ENCODE peak calls at places on chromosomes 2 and 18, in five cellular contexts. One of them, this sample, is unnamed.

GRCh38 chr2:24972315-24972958 is 682 bp upstream of the DNAJC27 start:
- DNase-seq in HepG2: peak; percentile 30
- DNase-seq in IMR-90: no peak
- DNase-seq in H1: no peak
- DNase-seq in K562: no peak
- DNase-seq in this sample: peak; percentile 49

GRCh38 chr2:101395545-101396351 is 8.4 kb upstream of the CREG2 start:
- DNase-seq in H1: no peak
- DNase-seq in K562: no peak
- DNase-seq in HepG2: no peak
- DNase-seq in IMR-90: peak; percentile 17
- DNase-seq in this sample: no peak

GRCh38 chr2:20428717-20429490 is 18.0 kb upstream of the RHOB start:
- DNase-seq in HepG2: no peak
- DNase-seq in K562: no peak
- DNase-seq in H1: no peak
- DNase-seq in IMR-90: no peak
- DNase-seq in this sample: no peak

GRCh38 chr2:85221291-85221690 is 88.1 kb downstream of the TCF7L1 start:
- DNase-seq in H1: no peak
- DNase-seq in K562: no peak
- DNase-seq in IMR-90: peak; percentile 24
- DNase-seq in HepG2: no peak
- DNase-seq in this sample: no peak

GRCh38 chr2:170224692-170225091 is 46.7 kb downstream of the MYO3B start:
- DNase-seq in K562: no peak
- DNase-seq in IMR-90: no peak
- DNase-seq in HepG2: no peak
- DNase-seq in H1: no peak
- DNase-seq in this sample: no peak

GRCh38 chr2:74252862-74253261 is 54.4 kb downstream of the MTHFD2 start:
- DNase-seq in IMR-90: no peak
- DNase-seq in HepG2: no peak
- DNase-seq in H1: no peak
- DNase-seq in K562: no peak
- DNase-seq in this sample: no peak

GRCh38 chr2:119253114-119253702 is 29.6 kb downstream of the STEAP3 start:
- DNase-seq in K562: no peak
- DNase-seq in HepG2: no peak
- DNase-seq in IMR-90: peak; percentile 79
- DNase-seq in H1: no peak
- DNase-seq in this sample: no peak

GRCh38 chr18:49647496-49648168 is 85.8 kb downstream of the LIPG start:
- DNase-seq in H1: no peak
- DNase-seq in K562: no peak
- DNase-seq in IMR-90: peak; percentile 69
- DNase-seq in HepG2: no peak
- DNase-seq in this sample: no peak

GRCh38 chr2:209830722-209831465 is 59.3 kb downstream of the UNC80 start:
- DNase-seq in IMR-90: no peak
- DNase-seq in K562: no peak
- DNase-seq in H1: no peak
- DNase-seq in HepG2: no peak
- DNase-seq in this sample: no peak

GRCh38 chr2:75238670-75239330 is 39.5 kb upstream of the TACR1 start:
- DNase-seq in K562: no peak
- DNase-seq in IMR-90: peak; percentile 93
- DNase-seq in H1: no peak
- DNase-seq in HepG2: no peak
- DNase-seq in this sample: peak; percentile 93

GRCh38 chr2:44168684-44169154 is at the start of gene PPM1B:
- DNase-seq in IMR-90: no peak
- DNase-seq in H1: peak; percentile 99
- DNase-seq in K562: peak; percentile 98
- DNase-seq in HepG2: no peak
- DNase-seq in this sample: no peak

GRCh38 chr2:196927318-196928225 is 1.1 kb upstream of the PGAP1 start:
- DNase-seq in IMR-90: peak; percentile 85
- DNase-seq in HepG2: peak; percentile 57
- DNase-seq in K562: no peak
- DNase-seq in H1: no peak
- DNase-seq in this sample: peak; percentile 29

GRCh38 chr18:39635192-39635591 is 2069.6 kb upstream of the CELF4 start:
- DNase-seq in HepG2: no peak
- DNase-seq in K562: no peak
- DNase-seq in H1: no peak
- DNase-seq in IMR-90: no peak
- DNase-seq in this sample: no peak

GRCh38 chr2:233026211-233026813 is 6.2 kb upstream of the NEU2 start:
- DNase-seq in IMR-90: peak; percentile 50
- DNase-seq in K562: no peak
- DNase-seq in HepG2: no peak
- DNase-seq in H1: no peak
- DNase-seq in this sample: no peak

GRCh38 chr18:3383381-3383915 is 66.5 kb upstream of the TGIF1 start:
- DNase-seq in K562: no peak
- DNase-seq in HepG2: no peak
- DNase-seq in H1: no peak
- DNase-seq in IMR-90: no peak
- DNase-seq in this sample: peak; percentile 80

GRCh38 chr2:142127248-142127647 is 3.6 kb downstream of the LRP1B start:
- DNase-seq in IMR-90: no peak
- DNase-seq in HepG2: no peak
- DNase-seq in H1: no peak
- DNase-seq in K562: no peak
- DNase-seq in this sample: no peak

GRCh38 chr18:57728941-57729511 is 74.1 kb downstream of the ATP8B1 start:
- DNase-seq in IMR-90: peak; percentile 56
- DNase-seq in K562: no peak
- DNase-seq in HepG2: no peak
- DNase-seq in H1: no peak
- DNase-seq in this sample: peak; percentile 48

GRCh38 chr18:8623549-8624106 is 14.4 kb downstream of the RAB12 start:
- DNase-seq in IMR-90: no peak
- DNase-seq in HepG2: no peak
- DNase-seq in K562: no peak
- DNase-seq in H1: no peak
- DNase-seq in this sample: no peak

GRCh38 chr2:18855027-18855426 is 265.7 kb upstream of the NT5C1B start:
- DNase-seq in K562: no peak
- DNase-seq in HepG2: peak; percentile 15
- DNase-seq in H1: no peak
- DNase-seq in IMR-90: peak; percentile 22
- DNase-seq in this sample: peak; percentile 27

GRCh38 chr2:112147382-112147781 is 9.2 kb downstream of the FBLN7 start:
- DNase-seq in IMR-90: no peak
- DNase-seq in H1: no peak
- DNase-seq in HepG2: no peak
- DNase-seq in K562: no peak
- DNase-seq in this sample: no peak

GRCh38 chr2:69694894-69695849 is 46.8 kb upstream of the ANXA4 start:
- DNase-seq in K562: no peak
- DNase-seq in H1: no peak
- DNase-seq in IMR-90: peak; percentile 91
- DNase-seq in HepG2: peak; percentile 77
- DNase-seq in this sample: no peak

GRCh38 chr2:207093234-207093633 is 72.5 kb downstream of the KLF7 start:
- DNase-seq in HepG2: no peak
- DNase-seq in K562: no peak
- DNase-seq in H1: no peak
- DNase-seq in IMR-90: no peak
- DNase-seq in this sample: no peak

GRCh38 chr2:42364653-42365052 is 3.6 kb upstream of the COX7A2L start:
- DNase-seq in IMR-90: no peak
- DNase-seq in HepG2: no peak
- DNase-seq in K562: no peak
- DNase-seq in H1: no peak
- DNase-seq in this sample: no peak

GRCh38 chr2:236527198-236527640 is 42.4 kb upstream of the ACKR3 start:
- DNase-seq in H1: no peak
- DNase-seq in HepG2: no peak
- DNase-seq in K562: no peak
- DNase-seq in IMR-90: no peak
- DNase-seq in this sample: no peak

GRCh38 chr2:235935773-235936172 is 232.4 kb downstream of the GBX2 start:
- DNase-seq in H1: no peak
- DNase-seq in HepG2: no peak
- DNase-seq in K562: no peak
- DNase-seq in IMR-90: no peak
- DNase-seq in this sample: no peak

GRCh38 chr2:105787376-105788318 is 42.9 kb downstream of the NCK2 start:
- DNase-seq in IMR-90: no peak
- DNase-seq in H1: no peak
- DNase-seq in K562: peak; percentile 43
- DNase-seq in HepG2: no peak
- DNase-seq in this sample: no peak

GRCh38 chr2:32002406-32002805 is 8.4 kb downstream of the MEMO1 start:
- DNase-seq in IMR-90: no peak
- DNase-seq in H1: no peak
- DNase-seq in K562: no peak
- DNase-seq in HepG2: no peak
- DNase-seq in this sample: no peak

GRCh38 chr2:232444409-232445148 is 11.4 kb upstream of the ALPI start:
- DNase-seq in K562: peak; percentile 65
- DNase-seq in HepG2: peak; percentile 56
- DNase-seq in H1: peak; percentile 44
- DNase-seq in IMR-90: peak; percentile 50
- DNase-seq in this sample: peak; percentile 85

GRCh38 chr2:219912530-219912929 is 285.1 kb downstream of the SLC4A3 start:
- DNase-seq in HepG2: no peak
- DNase-seq in H1: no peak
- DNase-seq in K562: no peak
- DNase-seq in IMR-90: peak; percentile 62
- DNase-seq in this sample: no peak

GRCh38 chr18:46152436-46152807 is 48.2 kb downstream of the HAUS1 start:
- DNase-seq in H1: no peak
- DNase-seq in HepG2: no peak
- DNase-seq in IMR-90: peak; percentile 83
- DNase-seq in K562: no peak
- DNase-seq in this sample: no peak

GRCh38 chr2:79359419-79359818 is 153.4 kb upstream of the CTNNA2 start:
- DNase-seq in HepG2: no peak
- DNase-seq in K562: no peak
- DNase-seq in H1: no peak
- DNase-seq in IMR-90: no peak
- DNase-seq in this sample: no peak

DNA sequence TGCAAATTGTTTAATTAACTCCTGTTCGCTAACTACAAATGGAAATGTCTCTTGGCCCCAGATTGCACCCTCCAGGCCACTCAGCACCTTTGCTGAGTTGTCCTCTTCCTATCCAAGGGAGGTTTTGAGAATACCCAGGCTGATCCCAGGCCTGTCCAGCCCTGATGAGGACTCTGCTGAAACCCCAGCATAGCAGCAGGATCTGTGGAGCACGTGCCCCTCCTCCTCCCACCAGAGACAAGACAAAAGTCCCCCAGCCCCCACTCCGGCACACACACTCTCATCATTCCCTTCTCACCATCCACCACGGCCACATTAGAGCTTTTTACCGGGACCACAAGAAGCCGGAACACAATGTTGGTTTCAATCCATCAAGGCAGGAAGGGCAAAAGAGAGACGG is 150.0 kb downstream of the TNS1 start:
- DNase-seq in H1: no peak
- DNase-seq in IMR-90: no peak
- DNase-seq in HepG2: no peak
- DNase-seq in K562: no peak
- DNase-seq in this sample: no peak
- TF ChIP-seq MAFK in H1: no peak
- TF ChIP-seq MAFK in IMR-90: no peak
- TF ChIP-seq MAFK in HepG2: no peak
- TF ChIP-seq MAFK in K562: no peak
- TF ChIP-seq MAFK in this sample: no peak

GRCh38 chr2:159982842-159983785 is 79.3 kb downstream of the PLA2R1 start:
- DNase-seq in H1: no peak
- DNase-seq in IMR-90: peak; percentile 48
- DNase-seq in HepG2: no peak
- DNase-seq in K562: no peak
- DNase-seq in this sample: no peak
- TF ChIP-seq MAFK in H1: no peak
- TF ChIP-seq MAFK in IMR-90: no peak
- TF ChIP-seq MAFK in HepG2: no peak
- TF ChIP-seq MAFK in K562: no peak
- TF ChIP-seq MAFK in this sample: no peak

GRCh38 chr2:234731236-234731635 is 220.6 kb upstream of the SH3BP4 start:
- DNase-seq in HepG2: no peak
- DNase-seq in K562: no peak
- DNase-seq in H1: no peak
- DNase-seq in IMR-90: no peak
- DNase-seq in this sample: no peak
- TF ChIP-seq MAFK in HepG2: no peak
- TF ChIP-seq MAFK in K562: no peak
- TF ChIP-seq MAFK in H1: no peak
- TF ChIP-seq MAFK in IMR-90: no peak
- TF ChIP-seq MAFK in this sample: no peak

DNA sequence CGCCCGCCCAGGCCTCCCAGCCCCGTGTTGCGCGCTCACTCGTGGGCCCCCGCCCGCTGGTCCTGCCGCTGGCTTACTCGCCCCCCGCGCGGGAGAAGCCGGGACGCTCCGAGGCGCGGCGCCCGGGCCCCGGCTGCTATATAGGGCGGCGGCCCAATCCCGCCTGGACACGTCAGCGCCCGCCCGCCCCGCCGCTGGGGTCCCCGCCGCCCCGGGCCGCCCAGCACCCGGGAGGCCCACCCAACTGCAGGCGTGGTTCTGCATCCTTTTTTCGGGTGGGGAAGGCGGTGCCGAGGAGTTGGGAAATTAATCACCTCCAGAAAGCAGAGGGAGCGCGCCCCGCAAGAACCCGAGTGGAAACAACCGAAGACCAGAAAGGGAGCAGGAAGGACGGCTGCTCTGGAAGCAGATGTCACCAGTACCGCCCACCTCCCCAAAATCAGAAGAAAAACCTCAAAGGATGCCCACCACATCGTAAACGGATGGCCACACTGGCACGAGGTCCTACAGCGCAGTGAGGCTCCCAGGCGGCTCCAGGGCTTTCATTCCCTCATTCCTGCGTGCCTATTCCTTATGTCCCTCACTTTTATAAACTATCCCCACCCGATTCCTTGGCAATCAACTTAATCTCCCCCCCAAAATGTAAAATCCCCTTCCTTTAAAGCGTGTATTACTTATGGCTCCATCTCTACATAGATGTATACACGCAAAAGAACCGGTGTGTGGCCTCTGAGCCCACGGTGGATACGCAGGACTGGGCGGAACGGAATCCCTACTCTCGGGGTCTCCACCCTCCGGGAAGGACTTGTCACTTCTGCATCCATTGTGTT is 42.5 kb downstream of the HDLBP start:
- DNase-seq in IMR-90: peak; percentile 59
- DNase-seq in HepG2: no peak
- DNase-seq in K562: peak; percentile 66
- DNase-seq in H1: no peak
- DNase-seq in this sample: peak; percentile 18
- TF ChIP-seq MAFK in IMR-90: no peak
- TF ChIP-seq MAFK in HepG2: no peak
- TF ChIP-seq MAFK in K562: no peak
- TF ChIP-seq MAFK in H1: no peak
- TF ChIP-seq MAFK in this sample: no peak

This sample was measured in A549.